ENCODE peak calls at places on chromosome 16, in ten cellular contexts. F is fibroblast of the aortic adventitia; M is non-pigmented ciliary epithelial cell; Y is T-helper 1 cell; R is activated T-helper 9 cell treated with anti-CD3 and anti-CD28 coated beads, Interleukin-2, amount 50 U/mL, for 16 hours; J is activated T-cell treated with anti-CD3 and anti-CD28 coated beads, Interleukin-2, amount 50 U/mL, for 4 hours; B is foreskin fibroblast; X is stimulated activated CD8-positive, alpha-beta memory T cell treated with anti-CD3 and anti-CD28 coated beads, Interleukin-4, amount 100 ng/mL, for 48 hours; V is CD8-positive, alpha-beta T cell; K is AG20443. Q is an unnamed sample.

GRCh38 chr16:89167425-89167941 is 4.1 kb upstream of the CDH15 start:
- DNase-seq in F (peak), K (peak), J (peak), Y (peak), X (peak), V (peak), R (peak), B (peak), M (peak), Q (peak)

GRCh38 chr16:66375451-66375850 is 9.0 kb downstream of the CDH5 start:
- DNase-seq in V (no peak), F (no peak), R (no peak), K (no peak), M (no peak), J (no peak), B (no peak), Y (no peak), X (no peak), Q (no peak)

GRCh38 chr16:88815901-88816589 is 4.3 kb upstream of the APRT start:
- DNase-seq in K (no peak), V (no peak), M (no peak), R (peak), J (peak), X (peak), F (no peak), B (no peak), Y (no peak), Q (peak)

GRCh38 chr16:58614212-58614611 is 15.4 kb downstream of the CNOT1 start:
- DNase-seq in X (no peak), V (no peak), B (peak), Y (no peak), R (no peak), J (no peak), K (no peak), M (no peak), F (peak), Q (no peak)

GRCh38 chr16:56982695-56983094 is 6.7 kb upstream of the NLRC5 start:
- DNase-seq in M (no peak), B (no peak), J (no peak), V (no peak), F (no peak), K (no peak), R (no peak), X (no peak), Y (no peak), Q (no peak)

GRCh38 chr16:52318259-52319008 is 228.5 kb downstream of the TOX3 start:
- DNase-seq in M (no peak), V (no peak), B (no peak), F (no peak), R (no peak), X (no peak), J (no peak), K (no peak), Y (no peak), Q (no peak)

GRCh38 chr16:88013091-88013609 is 61.9 kb downstream of the BANP start:
- DNase-seq in M (no peak), B (no peak), R (no peak), F (no peak), V (no peak), Y (no peak), J (no peak), X (no peak), K (no peak), Q (no peak)

GRCh38 chr16:20614201-20615141 is 38.3 kb upstream of the ACSM2B start:
- DNase-seq in J (no peak), B (no peak), R (no peak), K (no peak), F (no peak), V (no peak), M (no peak), Y (no peak), X (no peak), Q (no peak)

GRCh38 chr16:14325921-14326401 is 254.8 kb downstream of the MRTFB start:
- DNase-seq in X (no peak), J (no peak), F (peak), V (no peak), M (no peak), B (no peak), Y (no peak), R (no peak), K (no peak), Q (no peak)

GRCh38 chr16:87062569-87063442 is 254.4 kb downstream of the C16orf95 start:
- DNase-seq in B (peak), Y (no peak), M (no peak), R (no peak), K (peak), F (peak), X (peak), V (peak), J (peak), Q (no peak)

GRCh38 chr16:17334096-17334495 is 136.7 kb downstream of the XYLT1 start:
- DNase-seq in J (no peak), B (peak), Y (no peak), F (peak), K (peak), M (no peak), X (no peak), R (no peak), V (no peak), Q (no peak)